ENCODE peak calls at places on chromosomes 5 and 9, in eight cellular contexts. One of them, this sample, is unnamed.

GRCh38 chr5:77437194-77437593 is 54.9 kb downstream of the WDR41 start:
- DNase-seq in breast epithelium: no peak
- DNase-seq in uterus: no peak
- DNase-seq in left ventricle myocardium inferior: no peak
- DNase-seq in heart right ventricle: no peak
- DNase-seq in upper lobe of right lung: no peak
- DNase-seq in mammary epithelial cell: no peak
- DNase-seq in hepatocyte: peak; percentile 51
- DNase-seq in this sample: peak; percentile 7

GRCh38 chr9:131700076-131700475 is 39.8 kb downstream of the RAPGEF1 start:
- DNase-seq in upper lobe of right lung: no peak
- DNase-seq in breast epithelium: no peak
- DNase-seq in left ventricle myocardium inferior: no peak
- DNase-seq in hepatocyte: no peak
- DNase-seq in uterus: no peak
- DNase-seq in mammary epithelial cell: no peak
- DNase-seq in heart right ventricle: no peak
- DNase-seq in this sample: no peak

GRCh38 chr5:17996002-17996401 is 361.7 kb downstream of the TAF11L14 start:
- DNase-seq in heart right ventricle: no peak
- DNase-seq in hepatocyte: no peak
- DNase-seq in left ventricle myocardium inferior: no peak
- DNase-seq in mammary epithelial cell: no peak
- DNase-seq in upper lobe of right lung: no peak
- DNase-seq in uterus: no peak
- DNase-seq in breast epithelium: no peak
- DNase-seq in this sample: no peak

GRCh38 chr9:2299843-2300205 is 284.7 kb downstream of the SMARCA2 start:
- DNase-seq in breast epithelium: no peak
- DNase-seq in left ventricle myocardium inferior: no peak
- DNase-seq in uterus: no peak
- DNase-seq in upper lobe of right lung: no peak
- DNase-seq in hepatocyte: no peak
- DNase-seq in heart right ventricle: no peak
- DNase-seq in mammary epithelial cell: no peak
- DNase-seq in this sample: no peak

GRCh38 chr9:134331186-134332025 is 5.2 kb downstream of the RXRA start:
- DNase-seq in mammary epithelial cell: no peak
- DNase-seq in left ventricle myocardium inferior: no peak
- DNase-seq in heart right ventricle: no peak
- DNase-seq in breast epithelium: no peak
- DNase-seq in uterus: no peak
- DNase-seq in hepatocyte: no peak
- DNase-seq in upper lobe of right lung: no peak
- DNase-seq in this sample: no peak

GRCh38 chr5:53679261-53679660 is 118.8 kb downstream of the NDUFS4 start:
- DNase-seq in heart right ventricle: no peak
- DNase-seq in hepatocyte: no peak
- DNase-seq in left ventricle myocardium inferior: no peak
- DNase-seq in upper lobe of right lung: no peak
- DNase-seq in breast epithelium: no peak
- DNase-seq in uterus: no peak
- DNase-seq in mammary epithelial cell: peak; percentile 27
- DNase-seq in this sample: no peak

GRCh38 chr5:130939059-130939458 is 226.0 kb downstream of the HINT1 start:
- DNase-seq in breast epithelium: no peak
- DNase-seq in mammary epithelial cell: no peak
- DNase-seq in left ventricle myocardium inferior: no peak
- DNase-seq in heart right ventricle: no peak
- DNase-seq in hepatocyte: no peak
- DNase-seq in upper lobe of right lung: no peak
- DNase-seq in uterus: no peak
- DNase-seq in this sample: no peak

GRCh38 chr9:113808391-113809191 is 67.5 kb upstream of the ZNF618 start:
- DNase-seq in hepatocyte: peak; percentile 32
- DNase-seq in mammary epithelial cell: peak; percentile 77
- DNase-seq in uterus: peak; percentile 63
- DNase-seq in upper lobe of right lung: no peak
- DNase-seq in breast epithelium: no peak
- DNase-seq in left ventricle myocardium inferior: peak; percentile 18
- DNase-seq in heart right ventricle: no peak
- DNase-seq in this sample: peak; percentile 8

GRCh38 chr9:83934569-83935275 is 13.5 kb upstream of the KIF27 start:
- DNase-seq in left ventricle myocardium inferior: no peak
- DNase-seq in uterus: no peak
- DNase-seq in heart right ventricle: no peak
- DNase-seq in breast epithelium: no peak
- DNase-seq in hepatocyte: no peak
- DNase-seq in upper lobe of right lung: no peak
- DNase-seq in mammary epithelial cell: peak; percentile 83
- DNase-seq in this sample: peak; percentile 44
- H3K27ac ChIP-seq in left ventricle myocardium inferior: no peak overlapping the region
- H3K27ac ChIP-seq in uterus: no peak overlapping the region
- H3K27ac ChIP-seq in heart right ventricle: no peak overlapping the region
- H3K27ac ChIP-seq in breast epithelium: peak overlapping the region; percentile 40
- H3K27ac ChIP-seq in hepatocyte: no peak overlapping the region
- H3K27ac ChIP-seq in upper lobe of right lung: no peak overlapping the region
- H3K27ac ChIP-seq in mammary epithelial cell: peak overlapping the region; percentile 33
- H3K27ac ChIP-seq in this sample: no peak overlapping the region

GRCh38 chr5:137143244-137143605 is 355.9 kb downstream of the SPOCK1 start:
- DNase-seq in upper lobe of right lung: no peak
- DNase-seq in left ventricle myocardium inferior: no peak
- DNase-seq in breast epithelium: no peak
- DNase-seq in uterus: no peak
- DNase-seq in heart right ventricle: no peak
- DNase-seq in hepatocyte: no peak
- DNase-seq in mammary epithelial cell: no peak
- DNase-seq in this sample: no peak

GRCh38 chr5:137145726-137146125 is 353.4 kb downstream of the SPOCK1 start:
- DNase-seq in uterus: no peak
- DNase-seq in hepatocyte: no peak
- DNase-seq in left ventricle myocardium inferior: no peak
- DNase-seq in mammary epithelial cell: no peak
- DNase-seq in heart right ventricle: no peak
- DNase-seq in breast epithelium: no peak
- DNase-seq in upper lobe of right lung: no peak
- DNase-seq in this sample: no peak

GRCh38 chr5:137144656-137145055 is 354.5 kb downstream of the SPOCK1 start:
- DNase-seq in breast epithelium: no peak
- DNase-seq in uterus: no peak
- DNase-seq in hepatocyte: no peak
- DNase-seq in heart right ventricle: no peak
- DNase-seq in mammary epithelial cell: no peak
- DNase-seq in upper lobe of right lung: no peak
- DNase-seq in left ventricle myocardium inferior: no peak
- DNase-seq in this sample: no peak

GRCh38 chr5:137141779-137142178 is 357.3 kb downstream of the SPOCK1 start:
- DNase-seq in heart right ventricle: no peak
- DNase-seq in hepatocyte: no peak
- DNase-seq in uterus: no peak
- DNase-seq in upper lobe of right lung: no peak
- DNase-seq in breast epithelium: no peak
- DNase-seq in mammary epithelial cell: peak; percentile 43
- DNase-seq in left ventricle myocardium inferior: no peak
- DNase-seq in this sample: no peak

DNA sequence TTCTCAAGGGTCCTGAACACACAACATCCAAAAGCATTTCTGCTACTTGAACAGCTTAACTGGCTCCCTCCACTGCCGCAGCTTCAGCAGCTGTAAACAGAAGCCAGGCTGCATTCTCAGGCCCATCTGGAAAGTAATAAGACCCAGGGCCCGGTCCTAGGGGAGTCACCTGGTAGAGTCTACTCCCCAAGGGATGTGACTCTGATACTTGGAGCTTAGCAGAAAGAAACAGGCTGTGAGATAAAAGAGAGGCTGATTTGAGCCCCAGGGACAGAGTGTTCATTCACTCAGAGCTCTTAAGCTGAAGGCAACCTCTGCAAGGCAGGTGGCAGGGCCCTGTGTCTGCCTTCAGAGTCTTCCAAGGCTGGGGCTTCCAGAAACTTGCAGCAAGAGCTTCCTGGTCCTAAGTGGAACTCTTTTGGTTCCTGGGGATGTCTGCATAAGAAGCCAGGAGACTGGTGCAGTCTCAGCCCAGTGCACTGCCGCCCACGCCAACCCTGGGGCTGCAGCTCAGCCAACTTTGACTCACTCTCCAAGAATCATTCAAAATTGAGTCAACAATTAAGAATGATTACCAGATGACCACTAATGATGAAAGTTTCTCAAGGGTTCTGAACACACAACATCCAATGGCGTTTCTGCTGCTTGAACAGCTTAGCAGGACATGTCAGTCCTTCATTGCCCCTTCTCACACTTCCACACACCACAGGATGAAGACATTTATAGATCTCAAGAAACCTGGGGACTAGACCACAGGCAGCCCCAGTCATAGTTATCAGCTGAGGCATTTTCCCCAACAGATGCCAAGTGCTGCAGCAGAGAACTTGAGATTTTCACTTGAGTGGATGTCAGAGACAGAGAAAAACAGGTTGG is 356.5 kb downstream of the SPOCK1 start:
- DNase-seq in mammary epithelial cell: peak; percentile 92
- DNase-seq in left ventricle myocardium inferior: peak; percentile 62
- DNase-seq in heart right ventricle: peak; percentile 34
- DNase-seq in uterus: peak; percentile 36
- DNase-seq in upper lobe of right lung: no peak
- DNase-seq in breast epithelium: no peak
- DNase-seq in hepatocyte: peak; percentile 21
- DNase-seq in this sample: no peak
- H3K4me1 ChIP-seq in mammary epithelial cell: peaks cover 46% of the 10 kb centered on the region
- H3K4me1 ChIP-seq in left ventricle myocardium inferior: peaks cover 5% of the 10 kb centered on the region
- H3K4me1 ChIP-seq in heart right ventricle: peaks cover 7% of the 10 kb centered on the region
- H3K4me1 ChIP-seq in uterus: no peaks in the 10 kb centered on the region
- H3K4me1 ChIP-seq in upper lobe of right lung: no peaks in the 10 kb centered on the region
- H3K4me1 ChIP-seq in breast epithelium: no peaks in the 10 kb centered on the region
- H3K4me1 ChIP-seq in hepatocyte: peaks cover 7% of the 10 kb centered on the region
- H3K4me1 ChIP-seq in this sample: no peaks in the 10 kb centered on the region

GRCh38 chr5:23014251-23014650 is 161.1 kb upstream of the CDH12 start:
- DNase-seq in upper lobe of right lung: no peak
- DNase-seq in breast epithelium: no peak
- DNase-seq in left ventricle myocardium inferior: no peak
- DNase-seq in hepatocyte: no peak
- DNase-seq in mammary epithelial cell: no peak
- DNase-seq in heart right ventricle: no peak
- DNase-seq in uterus: no peak
- DNase-seq in this sample: no peak

GRCh38 chr5:23007762-23008161 is 154.6 kb upstream of the CDH12 start:
- DNase-seq in upper lobe of right lung: no peak
- DNase-seq in hepatocyte: no peak
- DNase-seq in heart right ventricle: no peak
- DNase-seq in breast epithelium: no peak
- DNase-seq in left ventricle myocardium inferior: no peak
- DNase-seq in uterus: no peak
- DNase-seq in mammary epithelial cell: no peak
- DNase-seq in this sample: no peak

GRCh38 chr5:23013395-23013994 is 160.4 kb upstream of the CDH12 start:
- DNase-seq in breast epithelium: no peak
- DNase-seq in mammary epithelial cell: peak; percentile 4
- DNase-seq in uterus: no peak
- DNase-seq in hepatocyte: no peak
- DNase-seq in left ventricle myocardium inferior: no peak
- DNase-seq in heart right ventricle: no peak
- DNase-seq in upper lobe of right lung: no peak
- DNase-seq in this sample: peak; percentile 25

GRCh38 chr5:23014817-23015216 is 161.7 kb upstream of the CDH12 start:
- DNase-seq in heart right ventricle: no peak
- DNase-seq in breast epithelium: no peak
- DNase-seq in hepatocyte: no peak
- DNase-seq in upper lobe of right lung: no peak
- DNase-seq in mammary epithelial cell: no peak
- DNase-seq in left ventricle myocardium inferior: no peak
- DNase-seq in uterus: no peak
- DNase-seq in this sample: no peak

DNA sequence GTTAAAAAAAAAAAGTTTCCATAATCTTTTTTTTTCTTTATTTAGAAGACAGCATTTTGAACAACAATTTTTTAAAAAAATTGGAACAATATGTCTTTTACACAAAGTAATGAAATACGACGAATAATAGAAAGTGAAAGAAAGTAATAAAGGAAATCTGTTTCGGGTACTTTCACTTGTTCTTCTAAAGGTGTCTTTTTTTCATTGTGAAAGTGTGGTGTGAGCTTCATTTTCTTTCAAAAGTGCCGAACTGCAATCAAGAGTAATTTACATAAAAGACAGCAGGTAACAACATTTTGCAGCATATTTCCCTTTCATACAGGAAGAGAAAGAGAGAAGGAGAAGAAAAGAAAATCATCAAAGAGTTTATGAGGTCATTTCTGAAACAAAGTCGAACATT is 159.7 kb upstream of the CDH12 start:
- DNase-seq in uterus: no peak
- DNase-seq in mammary epithelial cell: no peak
- DNase-seq in heart right ventricle: no peak
- DNase-seq in breast epithelium: no peak
- DNase-seq in upper lobe of right lung: no peak
- DNase-seq in left ventricle myocardium inferior: no peak
- DNase-seq in hepatocyte: no peak
- DNase-seq in this sample: peak; percentile 18
- H3K4me3 ChIP-seq in uterus: no peak overlapping the region
- H3K4me3 ChIP-seq in mammary epithelial cell: peak overlapping the region; percentile 80
- H3K4me3 ChIP-seq in heart right ventricle: peak overlapping the region; percentile 26
- H3K4me3 ChIP-seq in breast epithelium: peak overlapping the region; percentile 60
- H3K4me3 ChIP-seq in upper lobe of right lung: peak overlapping the region; percentile 39
- H3K4me3 ChIP-seq in left ventricle myocardium inferior: peak overlapping the region; percentile 42
- H3K4me3 ChIP-seq in hepatocyte: no peak overlapping the region
- H3K4me3 ChIP-seq in this sample: no peak overlapping the region

GRCh38 chr9:98990181-98990870 is 46.6 kb downstream of the COL15A1 start:
- DNase-seq in breast epithelium: no peak
- DNase-seq in mammary epithelial cell: no peak
- DNase-seq in left ventricle myocardium inferior: no peak
- DNase-seq in uterus: no peak
- DNase-seq in heart right ventricle: no peak
- DNase-seq in upper lobe of right lung: no peak
- DNase-seq in hepatocyte: no peak
- DNase-seq in this sample: no peak

GRCh38 chr9:98986866-98987653 is 43.4 kb downstream of the COL15A1 start:
- DNase-seq in uterus: peak; percentile 50
- DNase-seq in left ventricle myocardium inferior: no peak
- DNase-seq in breast epithelium: no peak
- DNase-seq in upper lobe of right lung: no peak
- DNase-seq in heart right ventricle: peak; percentile 21
- DNase-seq in mammary epithelial cell: no peak
- DNase-seq in hepatocyte: no peak
- DNase-seq in this sample: no peak

GRCh38 chr9:98991981-98992884 is 48.5 kb downstream of the COL15A1 start:
- DNase-seq in uterus: no peak
- DNase-seq in hepatocyte: no peak
- DNase-seq in mammary epithelial cell: no peak
- DNase-seq in left ventricle myocardium inferior: no peak
- DNase-seq in upper lobe of right lung: no peak
- DNase-seq in breast epithelium: no peak
- DNase-seq in heart right ventricle: no peak
- DNase-seq in this sample: no peak

GRCh38 chr9:98992885-98993569 is 49.3 kb downstream of the COL15A1 start:
- DNase-seq in breast epithelium: no peak
- DNase-seq in mammary epithelial cell: no peak
- DNase-seq in upper lobe of right lung: no peak
- DNase-seq in left ventricle myocardium inferior: no peak
- DNase-seq in heart right ventricle: no peak
- DNase-seq in hepatocyte: no peak
- DNase-seq in uterus: no peak
- DNase-seq in this sample: no peak

DNA sequence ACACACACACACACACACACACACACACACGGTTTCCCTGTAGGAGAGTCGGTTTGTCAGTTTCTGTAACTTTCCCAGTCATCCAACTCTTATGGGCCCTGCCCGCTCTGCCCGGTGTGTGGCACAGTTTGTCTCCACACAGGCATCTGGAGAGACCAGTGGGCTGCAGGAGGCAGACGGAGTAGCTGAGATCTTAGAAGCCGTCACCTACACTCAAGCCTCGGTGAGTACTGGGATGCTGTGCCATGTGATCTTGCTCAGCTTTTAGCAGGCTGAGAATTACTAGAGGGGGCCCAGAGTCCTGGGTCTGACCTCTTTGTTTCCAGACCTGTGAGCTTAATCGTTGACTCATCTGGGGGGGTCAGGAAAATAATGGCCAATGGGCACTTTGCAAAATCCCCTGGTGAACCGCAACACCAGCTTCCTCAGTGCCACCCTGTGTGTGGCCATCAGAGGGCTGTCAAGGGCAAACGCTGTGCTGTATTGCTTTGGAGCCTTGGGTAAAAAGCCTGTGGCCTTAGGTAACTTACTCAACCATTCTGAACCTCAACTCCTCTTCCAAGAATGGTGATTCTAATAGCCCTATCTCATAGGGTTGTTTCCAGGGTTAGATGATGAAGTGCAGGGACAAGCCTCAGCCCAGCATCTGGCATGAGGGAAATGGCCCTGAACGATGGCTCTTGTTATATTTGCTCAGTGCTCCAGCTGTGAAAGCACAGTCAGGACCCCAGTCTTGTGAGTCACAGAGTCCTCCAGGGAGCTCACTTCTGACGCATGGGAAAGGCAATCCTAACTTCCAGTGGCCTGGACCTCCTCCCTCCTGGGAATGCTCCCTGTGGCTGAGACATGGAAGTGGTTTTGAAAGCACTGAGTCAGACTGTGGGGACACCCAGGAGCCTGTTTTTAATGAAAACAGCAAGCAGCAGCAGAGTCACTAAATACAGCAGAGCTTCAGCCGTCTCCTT is 45.6 kb downstream of the COL15A1 start:
- DNase-seq in upper lobe of right lung: no peak
- DNase-seq in uterus: peak; percentile 86
- DNase-seq in left ventricle myocardium inferior: peak; percentile 79
- DNase-seq in hepatocyte: peak; percentile 71
- DNase-seq in breast epithelium: no peak
- DNase-seq in mammary epithelial cell: peak; percentile 83
- DNase-seq in heart right ventricle: peak; percentile 89
- DNase-seq in this sample: no peak
- H3K27ac ChIP-seq in upper lobe of right lung: no peak overlapping the region
- H3K27ac ChIP-seq in uterus: peak overlapping the region; percentile 64
- H3K27ac ChIP-seq in left ventricle myocardium inferior: peak overlapping the region; percentile 79
- H3K27ac ChIP-seq in hepatocyte: peak overlapping the region; percentile 47
- H3K27ac ChIP-seq in breast epithelium: peak overlapping the region; percentile 21
- H3K27ac ChIP-seq in mammary epithelial cell: no peak overlapping the region
- H3K27ac ChIP-seq in heart right ventricle: peak overlapping the region; percentile 54
- H3K27ac ChIP-seq in this sample: peak overlapping the region; percentile 43

This sample was measured in small intestine.